ENCODE peak calls at places on chromosomes 11 and 22, in nine cellular contexts. One of them, this sample, is unnamed.

GRCh38 chr11:33987975-33988580 is 63.5 kb upstream of the CAPRIN1 start:
- DNase-seq in lower lobe of right lung: peak; percentile 79
- DNase-seq in fibroblast of lung: peak; percentile 71
- DNase-seq in neural progenitor cell: peak; percentile 92
- DNase-seq in colonic mucosa: peak; percentile 74
- DNase-seq in CD4-positive, alpha-beta T cell: peak; percentile 49
- DNase-seq in CD8-positive, alpha-beta T cell: peak; percentile 82
- DNase-seq in SJSA1: peak; percentile 68
- DNase-seq in right lobe of liver: peak; percentile 65
- DNase-seq in this sample: peak; percentile 39

GRCh38 chr11:17012712-17013547 is 1.3 kb downstream of the PLEKHA7 start:
- DNase-seq in lower lobe of right lung: peak; percentile 56
- DNase-seq in fibroblast of lung: peak; percentile 78
- DNase-seq in neural progenitor cell: peak; percentile 78
- DNase-seq in colonic mucosa: peak; percentile 74
- DNase-seq in CD4-positive, alpha-beta T cell: no peak
- DNase-seq in CD8-positive, alpha-beta T cell: no peak
- DNase-seq in SJSA1: no peak
- DNase-seq in right lobe of liver: peak; percentile 86
- DNase-seq in this sample: no peak

GRCh38 chr11:72236083-72236697 is 7.8 kb downstream of the PHOX2A start:
- DNase-seq in lower lobe of right lung: no peak
- DNase-seq in fibroblast of lung: no peak
- DNase-seq in neural progenitor cell: no peak
- DNase-seq in colonic mucosa: no peak
- DNase-seq in CD4-positive, alpha-beta T cell: no peak
- DNase-seq in CD8-positive, alpha-beta T cell: no peak
- DNase-seq in SJSA1: no peak
- DNase-seq in right lobe of liver: no peak
- DNase-seq in this sample: no peak

GRCh38 chr11:76210920-76211851 is 4.9 kb upstream of the WNT11 start:
- DNase-seq in lower lobe of right lung: peak; percentile 36
- DNase-seq in fibroblast of lung: no peak
- DNase-seq in neural progenitor cell: no peak
- DNase-seq in colonic mucosa: peak; percentile 23
- DNase-seq in CD4-positive, alpha-beta T cell: no peak
- DNase-seq in CD8-positive, alpha-beta T cell: no peak
- DNase-seq in SJSA1: no peak
- DNase-seq in right lobe of liver: no peak
- DNase-seq in this sample: no peak

GRCh38 chr11:119772581-119772980 is 43.6 kb upstream of the NECTIN1 start:
- DNase-seq in lower lobe of right lung: no peak
- DNase-seq in fibroblast of lung: no peak
- DNase-seq in neural progenitor cell: no peak
- DNase-seq in colonic mucosa: no peak
- DNase-seq in CD4-positive, alpha-beta T cell: no peak
- DNase-seq in CD8-positive, alpha-beta T cell: no peak
- DNase-seq in SJSA1: no peak
- DNase-seq in right lobe of liver: no peak
- DNase-seq in this sample: no peak

GRCh38 chr11:119696378-119697157 is 32.4 kb downstream of the NECTIN1 start:
- DNase-seq in lower lobe of right lung: no peak
- DNase-seq in fibroblast of lung: no peak
- DNase-seq in neural progenitor cell: peak; percentile 58
- DNase-seq in colonic mucosa: peak; percentile 62
- DNase-seq in CD4-positive, alpha-beta T cell: no peak
- DNase-seq in CD8-positive, alpha-beta T cell: no peak
- DNase-seq in SJSA1: no peak
- DNase-seq in right lobe of liver: no peak
- DNase-seq in this sample: no peak

GRCh38 chr11:131370090-131370751 is at the start of gene NTM:
- DNase-seq in lower lobe of right lung: no peak
- DNase-seq in fibroblast of lung: peak; percentile 68
- DNase-seq in neural progenitor cell: peak; percentile 52
- DNase-seq in colonic mucosa: peak; percentile 59
- DNase-seq in CD4-positive, alpha-beta T cell: no peak
- DNase-seq in CD8-positive, alpha-beta T cell: no peak
- DNase-seq in SJSA1: no peak
- DNase-seq in right lobe of liver: no peak
- DNase-seq in this sample: no peak

GRCh38 chr22:37454857-37455686 is 27.8 kb upstream of the ELFN2 start:
- DNase-seq in lower lobe of right lung: peak; percentile 59
- DNase-seq in fibroblast of lung: peak; percentile 96
- DNase-seq in neural progenitor cell: no peak
- DNase-seq in colonic mucosa: no peak
- DNase-seq in CD4-positive, alpha-beta T cell: no peak
- DNase-seq in CD8-positive, alpha-beta T cell: no peak
- DNase-seq in SJSA1: peak; percentile 92
- DNase-seq in right lobe of liver: no peak
- DNase-seq in this sample: no peak

GRCh38 chr11:20621679-20622078 is 22.3 kb downstream of the SLC6A5 start:
- DNase-seq in lower lobe of right lung: no peak
- DNase-seq in fibroblast of lung: no peak
- DNase-seq in neural progenitor cell: no peak
- DNase-seq in colonic mucosa: no peak
- DNase-seq in CD4-positive, alpha-beta T cell: no peak
- DNase-seq in CD8-positive, alpha-beta T cell: no peak
- DNase-seq in SJSA1: no peak
- DNase-seq in right lobe of liver: no peak
- DNase-seq in this sample: no peak

GRCh38 chr11:131622193-131622592 is 251.8 kb downstream of the NTM start:
- DNase-seq in lower lobe of right lung: no peak
- DNase-seq in fibroblast of lung: no peak
- DNase-seq in neural progenitor cell: no peak
- DNase-seq in colonic mucosa: no peak
- DNase-seq in CD4-positive, alpha-beta T cell: no peak
- DNase-seq in CD8-positive, alpha-beta T cell: no peak
- DNase-seq in SJSA1: no peak
- DNase-seq in right lobe of liver: no peak
- DNase-seq in this sample: no peak

GRCh38 chr11:46364056-46364455 is 16.8 kb downstream of the DGKZ start:
- DNase-seq in lower lobe of right lung: no peak
- DNase-seq in fibroblast of lung: no peak
- DNase-seq in neural progenitor cell: no peak
- DNase-seq in colonic mucosa: no peak
- DNase-seq in CD4-positive, alpha-beta T cell: no peak
- DNase-seq in CD8-positive, alpha-beta T cell: no peak
- DNase-seq in SJSA1: no peak
- DNase-seq in right lobe of liver: no peak
- DNase-seq in this sample: no peak

GRCh38 chr11:72195921-72196320 is 4.0 kb downstream of the FOLR1 start:
- DNase-seq in lower lobe of right lung: no peak
- DNase-seq in fibroblast of lung: no peak
- DNase-seq in neural progenitor cell: no peak
- DNase-seq in colonic mucosa: no peak
- DNase-seq in CD4-positive, alpha-beta T cell: no peak
- DNase-seq in CD8-positive, alpha-beta T cell: no peak
- DNase-seq in SJSA1: no peak
- DNase-seq in right lobe of liver: no peak
- DNase-seq in this sample: no peak

GRCh38 chr22:29427176-29427760 is 11.1 kb upstream of the RFPL1 start:
- DNase-seq in lower lobe of right lung: no peak
- DNase-seq in fibroblast of lung: no peak
- DNase-seq in neural progenitor cell: no peak
- DNase-seq in colonic mucosa: no peak
- DNase-seq in CD4-positive, alpha-beta T cell: no peak
- DNase-seq in CD8-positive, alpha-beta T cell: no peak
- DNase-seq in SJSA1: no peak
- DNase-seq in right lobe of liver: no peak
- DNase-seq in this sample: no peak

GRCh38 chr11:75766449-75767227 is 1.9 kb upstream of the DGAT2 start:
- DNase-seq in lower lobe of right lung: no peak
- DNase-seq in fibroblast of lung: no peak
- DNase-seq in neural progenitor cell: peak; percentile 16
- DNase-seq in colonic mucosa: no peak
- DNase-seq in CD4-positive, alpha-beta T cell: no peak
- DNase-seq in CD8-positive, alpha-beta T cell: no peak
- DNase-seq in SJSA1: no peak
- DNase-seq in right lobe of liver: no peak
- DNase-seq in this sample: no peak

DNA sequence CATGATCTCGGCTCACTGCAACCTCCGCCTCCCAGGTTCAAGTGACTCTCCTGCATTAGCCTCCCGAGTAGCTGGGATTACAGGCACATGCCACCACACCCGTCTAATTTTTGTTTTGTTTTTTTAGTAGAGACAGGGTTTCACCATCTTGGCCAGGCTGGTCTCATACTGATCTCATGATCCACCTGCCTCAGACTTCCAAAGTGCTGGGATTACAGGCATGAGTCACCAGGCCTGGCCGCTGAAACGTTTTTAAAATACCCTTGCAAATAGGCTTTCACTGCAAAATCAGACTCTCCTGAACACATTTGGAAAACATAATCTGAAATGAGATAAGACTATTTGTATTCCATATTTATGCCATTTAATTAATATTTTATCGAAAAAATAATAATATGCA is 826.1 kb upstream of the CNTN5 start:
- DNase-seq in lower lobe of right lung: no peak
- DNase-seq in fibroblast of lung: no peak
- DNase-seq in neural progenitor cell: no peak
- DNase-seq in colonic mucosa: no peak
- DNase-seq in CD4-positive, alpha-beta T cell: no peak
- DNase-seq in CD8-positive, alpha-beta T cell: no peak
- DNase-seq in SJSA1: no peak
- DNase-seq in right lobe of liver: no peak
- DNase-seq in this sample: no peak
- H3K9me3 ChIP-seq in lower lobe of right lung: no peaks in the 10 kb centered on the region
- H3K9me3 ChIP-seq in fibroblast of lung: no peaks in the 10 kb centered on the region
- H3K9me3 ChIP-seq in neural progenitor cell: no peaks in the 10 kb centered on the region
- H3K9me3 ChIP-seq in colonic mucosa: no peaks in the 10 kb centered on the region
- H3K9me3 ChIP-seq in CD4-positive, alpha-beta T cell: no peaks in the 10 kb centered on the region
- H3K9me3 ChIP-seq in CD8-positive, alpha-beta T cell: no peaks in the 10 kb centered on the region
- H3K9me3 ChIP-seq in SJSA1: no peaks in the 10 kb centered on the region
- H3K9me3 ChIP-seq in right lobe of liver: no peaks in the 10 kb centered on the region
- H3K9me3 ChIP-seq in this sample: no peaks in the 10 kb centered on the region

DNA sequence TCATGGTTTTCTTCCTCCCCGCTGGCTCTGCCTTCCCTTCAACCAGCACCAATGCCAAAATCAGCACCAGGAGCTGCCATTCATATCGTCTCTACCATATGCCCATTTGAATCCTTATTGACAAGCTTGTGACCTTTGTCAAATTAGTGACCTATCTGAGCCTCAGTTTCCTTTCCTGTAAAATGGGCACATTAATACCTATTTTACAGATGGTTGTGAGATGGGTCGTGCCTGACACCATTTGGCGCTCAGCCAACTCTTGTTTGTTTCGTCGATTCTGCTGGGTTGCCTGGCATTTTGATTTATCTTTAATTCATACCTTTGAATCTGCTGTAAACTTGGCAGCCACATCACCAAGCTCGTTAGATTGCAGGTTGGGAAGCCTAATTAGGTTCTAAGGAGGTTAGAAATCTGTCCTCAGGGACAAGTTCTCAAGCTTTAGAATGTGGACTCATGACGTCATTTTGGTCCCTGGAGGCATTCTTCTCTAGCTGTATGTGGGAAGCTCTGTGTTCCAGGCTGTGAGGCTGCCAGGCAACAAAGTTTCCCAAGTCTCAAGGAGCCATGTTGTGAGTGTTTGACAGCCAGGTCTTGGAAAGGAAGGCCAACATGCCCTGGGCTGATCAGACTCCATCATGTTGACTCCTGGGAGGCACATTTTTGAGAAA is 61.0 kb downstream of the RPS6KA4 start:
- DNase-seq in lower lobe of right lung: no peak
- DNase-seq in fibroblast of lung: peak; percentile 19
- DNase-seq in neural progenitor cell: no peak
- DNase-seq in colonic mucosa: no peak
- DNase-seq in CD4-positive, alpha-beta T cell: no peak
- DNase-seq in CD8-positive, alpha-beta T cell: no peak
- DNase-seq in SJSA1: no peak
- DNase-seq in right lobe of liver: no peak
- DNase-seq in this sample: no peak
- H3K9me3 ChIP-seq in lower lobe of right lung: peaks cover 8% of the 10 kb centered on the region
- H3K9me3 ChIP-seq in fibroblast of lung: no peaks in the 10 kb centered on the region
- H3K9me3 ChIP-seq in neural progenitor cell: no peaks in the 10 kb centered on the region
- H3K9me3 ChIP-seq in colonic mucosa: no peaks in the 10 kb centered on the region
- H3K9me3 ChIP-seq in CD4-positive, alpha-beta T cell: no peaks in the 10 kb centered on the region
- H3K9me3 ChIP-seq in CD8-positive, alpha-beta T cell: no peaks in the 10 kb centered on the region
- H3K9me3 ChIP-seq in SJSA1: peaks cover 10% of the 10 kb centered on the region
- H3K9me3 ChIP-seq in right lobe of liver: no peaks in the 10 kb centered on the region
- H3K9me3 ChIP-seq in this sample: peaks cover 2% of the 10 kb centered on the region

GRCh38 chr22:47591709-47592108 is 829.3 kb downstream of the TBC1D22A start:
- DNase-seq in lower lobe of right lung: no peak
- DNase-seq in fibroblast of lung: no peak
- DNase-seq in neural progenitor cell: no peak
- DNase-seq in colonic mucosa: no peak
- DNase-seq in CD4-positive, alpha-beta T cell: no peak
- DNase-seq in CD8-positive, alpha-beta T cell: no peak
- DNase-seq in SJSA1: no peak
- DNase-seq in right lobe of liver: no peak
- DNase-seq in this sample: no peak
- H3K9me3 ChIP-seq in lower lobe of right lung: no peaks in the 10 kb centered on the region
- H3K9me3 ChIP-seq in fibroblast of lung: no peaks in the 10 kb centered on the region
- H3K9me3 ChIP-seq in neural progenitor cell: peaks cover 4% of the 10 kb centered on the region
- H3K9me3 ChIP-seq in colonic mucosa: no peaks in the 10 kb centered on the region
- H3K9me3 ChIP-seq in CD4-positive, alpha-beta T cell: no peaks in the 10 kb centered on the region
- H3K9me3 ChIP-seq in CD8-positive, alpha-beta T cell: no peaks in the 10 kb centered on the region
- H3K9me3 ChIP-seq in SJSA1: no peaks in the 10 kb centered on the region
- H3K9me3 ChIP-seq in right lobe of liver: no peaks in the 10 kb centered on the region
- H3K9me3 ChIP-seq in this sample: no peaks in the 10 kb centered on the region

DNA sequence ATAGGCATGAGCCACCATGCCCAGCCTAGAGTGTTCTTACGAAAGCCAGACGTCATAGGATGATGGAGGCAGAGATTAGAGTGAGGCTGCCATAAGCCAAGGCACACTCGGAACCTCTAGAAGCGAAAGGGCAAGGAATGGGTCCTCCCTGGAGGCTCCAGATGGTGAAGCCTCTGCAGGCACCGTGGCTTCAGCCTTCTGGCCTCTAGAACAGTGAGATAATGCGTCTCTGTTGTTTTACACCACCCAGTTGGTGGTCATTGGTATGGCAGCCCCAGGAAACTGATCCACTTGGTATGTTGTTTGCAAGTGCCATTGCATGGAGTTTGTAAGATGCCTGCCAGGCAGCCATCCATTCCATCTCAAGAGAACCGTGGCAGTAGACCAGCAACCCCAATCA is 791.0 kb downstream of the TBC1D22A start:
- DNase-seq in lower lobe of right lung: no peak
- DNase-seq in fibroblast of lung: no peak
- DNase-seq in neural progenitor cell: no peak
- DNase-seq in colonic mucosa: no peak
- DNase-seq in CD4-positive, alpha-beta T cell: no peak
- DNase-seq in CD8-positive, alpha-beta T cell: no peak
- DNase-seq in SJSA1: peak; percentile 22
- DNase-seq in right lobe of liver: no peak
- DNase-seq in this sample: no peak
- H3K9me3 ChIP-seq in lower lobe of right lung: no peaks in the 10 kb centered on the region
- H3K9me3 ChIP-seq in fibroblast of lung: no peaks in the 10 kb centered on the region
- H3K9me3 ChIP-seq in neural progenitor cell: peaks cover 23% of the 10 kb centered on the region
- H3K9me3 ChIP-seq in colonic mucosa: no peaks in the 10 kb centered on the region
- H3K9me3 ChIP-seq in CD4-positive, alpha-beta T cell: no peaks in the 10 kb centered on the region
- H3K9me3 ChIP-seq in CD8-positive, alpha-beta T cell: no peaks in the 10 kb centered on the region
- H3K9me3 ChIP-seq in SJSA1: no peaks in the 10 kb centered on the region
- H3K9me3 ChIP-seq in right lobe of liver: no peaks in the 10 kb centered on the region
- H3K9me3 ChIP-seq in this sample: no peaks in the 10 kb centered on the region

This sample was measured in T-helper 17 cell.